ENCODE peak calls at places on chromosomes 11 and 22, in eight cellular contexts. S is breast epithelium; U is HCT116; Y is heart right ventricle; L is PC-3; M is CD8-positive, alpha-beta T cell; R is IMR-90; J is tibial nerve. Z is an unnamed sample. For H3K4me1 and H3K36me3, the result is how much of the 10 kb centered on the place peaks cover.

GRCh38 chr11:118375980-118376379 is 16.6 kb downstream of the UBE4A start:
- DNase-seq in S (no peak), U (no peak), Y (no peak), L (no peak), M (no peak), R (no peak), J (no peak), Z (no peak)

GRCh38 chr11:110176366-110177056 is 83.3 kb downstream of the ZC3H12C start:
- DNase-seq in S (no peak), U (no peak), Y (no peak), L (peak), M (no peak), R (peak), J (no peak), Z (no peak)

GRCh38 chr22:42906605-42907338 is 49.7 kb upstream of the ARFGAP3 start:
- DNase-seq in S (no peak), U (no peak), Y (peak), L (no peak), M (no peak), R (peak), J (peak), Z (no peak)

GRCh38 chr11:76620471-76620870 is 50.1 kb downstream of the LRRC32 start:
- DNase-seq in S (no peak), U (no peak), Y (no peak), L (peak), M (no peak), R (peak), J (no peak), Z (no peak)

GRCh38 chr22:50169774-50170341 is 673 bp upstream of the PANX2 start:
- DNase-seq in S (no peak), U (no peak), Y (no peak), L (peak), M (no peak), R (no peak), J (no peak), Z (no peak)

GRCh38 chr22:19965771-19966709 is 24.4 kb upstream of the TXNRD2 start:
- DNase-seq in S (no peak), U (no peak), Y (no peak), L (no peak), M (no peak), R (no peak), J (no peak), Z (peak)

GRCh38 chr11:68948496-68948895 is 32.3 kb downstream of the MRGPRD start:
- DNase-seq in S (no peak), U (no peak), Y (no peak), L (no peak), M (no peak), R (peak), J (no peak), Z (no peak)

GRCh38 chr11:57905439-57905838 is 118.2 kb upstream of the OR9Q1 start:
- DNase-seq in S (no peak), U (no peak), Y (no peak), L (no peak), M (no peak), R (no peak), J (no peak), Z (no peak)

GRCh38 chr11:4203603-4204360 is 109.2 kb downstream of the RRM1 start:
- DNase-seq in S (no peak), U (no peak), Y (no peak), L (no peak), M (no peak), R (no peak), J (no peak), Z (no peak)

GRCh38 chr11:75345455-75346224 is 5.8 kb downstream of the ARRB1 start:
- DNase-seq in S (no peak), U (no peak), Y (no peak), L (no peak), M (no peak), R (no peak), J (no peak), Z (no peak)

GRCh38 chr11:31922450-31922849 is 111.3 kb upstream of the PAX6 start:
- DNase-seq in S (no peak), U (no peak), Y (no peak), L (no peak), M (no peak), R (no peak), J (no peak), Z (no peak)

GRCh38 chr22:35064664-35065063 is 1.3 kb upstream of the ISX start:
- DNase-seq in S (no peak), U (no peak), Y (no peak), L (peak), M (no peak), R (no peak), J (no peak), Z (peak)

GRCh38 chr11:128575956-128576340 is 11.4 kb downstream of the ETS1 start:
- DNase-seq in S (no peak), U (no peak), Y (no peak), L (no peak), M (no peak), R (peak), J (no peak), Z (no peak)

GRCh38 chr22:20788627-20789344 is 14.9 kb downstream of the SERPIND1 start:
- DNase-seq in S (no peak), U (no peak), Y (no peak), L (no peak), M (no peak), R (no peak), J (no peak), Z (no peak)

GRCh38 chr11:71237853-71238252 is 14.5 kb downstream of the SHANK2 start:
- DNase-seq in S (no peak), U (no peak), Y (no peak), L (no peak), M (no peak), R (no peak), J (no peak), Z (no peak)

GRCh38 chr11:44765026-44765595 is 38.3 kb downstream of the TSPAN18 start:
- DNase-seq in S (no peak), U (no peak), Y (no peak), L (no peak), M (no peak), R (no peak), J (no peak), Z (peak)

GRCh38 chr11:22808559-22809197 is 20.9 kb downstream of the SVIP start:
- DNase-seq in S (no peak), U (no peak), Y (no peak), L (no peak), M (no peak), R (no peak), J (no peak), Z (no peak)

GRCh38 chr11:35387341-35387982 is 31.9 kb downstream of the SLC1A2 start:
- DNase-seq in S (no peak), U (no peak), Y (no peak), L (peak), M (no peak), R (peak), J (no peak), Z (no peak)

GRCh38 chr11:60367009-60367408 is 11.3 kb upstream of the MS4A7 start:
- DNase-seq in S (no peak), U (no peak), Y (no peak), L (no peak), M (no peak), R (no peak), J (no peak), Z (no peak)

GRCh38 chr22:29861672-29862297 is 21.2 kb upstream of the MTMR3 start:
- DNase-seq in S (no peak), U (no peak), Y (no peak), L (no peak), M (no peak), R (no peak), J (no peak), Z (no peak)

GRCh38 chr11:45096636-45097035 is 49.8 kb upstream of the PRDM11 start:
- DNase-seq in S (peak), U (no peak), Y (no peak), L (no peak), M (no peak), R (no peak), J (no peak), Z (no peak)

GRCh38 chr11:132982769-132983168 is 549.5 kb downstream of the OPCML start:
- DNase-seq in S (no peak), U (no peak), Y (no peak), L (no peak), M (no peak), R (no peak), J (no peak), Z (no peak)

GRCh38 chr11:12986194-12986898 is 22.8 kb upstream of the RASSF10 start:
- DNase-seq in S (no peak), U (no peak), Y (no peak), L (no peak), M (no peak), R (no peak), J (no peak), Z (no peak)

GRCh38 chr11:131859811-131860210 is 489.4 kb downstream of the NTM start:
- DNase-seq in S (no peak), U (no peak), Y (no peak), L (no peak), M (no peak), R (peak), J (no peak), Z (no peak)

GRCh38 chr22:46013460-46014416 is 36.8 kb upstream of the WNT7B start:
- DNase-seq in S (peak), U (peak), Y (peak), L (peak), M (peak), R (peak), J (peak), Z (peak)

GRCh38 chr22:46455453-46455852 is 82.0 kb downstream of the CELSR1 start:
- DNase-seq in S (no peak), U (no peak), Y (no peak), L (no peak), M (no peak), R (no peak), J (no peak), Z (no peak)

GRCh38 chr22:19120829-19121630 is 1.2 kb downstream of the DGCR2 start:
- DNase-seq in S (peak), U (peak), Y (no peak), L (peak), M (no peak), R (peak), J (no peak), Z (peak)

GRCh38 chr11:24762076-24762475 is 265.2 kb downstream of the LUZP2 start:
- DNase-seq in S (no peak), U (no peak), Y (no peak), L (peak), M (no peak), R (no peak), J (no peak), Z (no peak)

GRCh38 chr11:64074239-64074638 is 38.5 kb downstream of the FLRT1 start:
- DNase-seq in S (no peak), U (no peak), Y (no peak), L (no peak), M (no peak), R (no peak), J (no peak), Z (no peak)

GRCh38 chr11:6225896-6226295 is 8.5 kb downstream of the FHIP1B start:
- DNase-seq in S (no peak), U (no peak), Y (no peak), L (no peak), M (no peak), R (no peak), J (no peak), Z (no peak)

GRCh38 chr11:45045692-45046471 is 95.2 kb upstream of the TP53I11 start:
- DNase-seq in S (peak), U (peak), Y (peak), L (peak), M (no peak), R (peak), J (peak), Z (no peak)

GRCh38 chr11:94154095-94154856 is 25.6 kb downstream of the PANX1 start:
- DNase-seq in S (no peak), U (no peak), Y (no peak), L (no peak), M (no peak), R (peak), J (no peak), Z (no peak)
- H3K4me1 ChIP-seq in S (under half), U (under half), Y (half or more), L (under half), M (under half), R (under half), J (under half), Z (under half)

GRCh38 chr22:37226087-37226486 is 13.8 kb upstream of the SSTR3 start:
- DNase-seq in S (no peak), U (no peak), Y (no peak), L (no peak), M (no peak), R (no peak), J (no peak), Z (no peak)

GRCh38 chr22:37224757-37225420 is 12.6 kb upstream of the SSTR3 start:
- DNase-seq in S (no peak), U (no peak), Y (no peak), L (no peak), M (no peak), R (no peak), J (no peak), Z (no peak)

GRCh38 chr22:37226514-37226913 is 14.2 kb upstream of the SSTR3 start:
- DNase-seq in S (no peak), U (no peak), Y (no peak), L (no peak), M (no peak), R (no peak), J (no peak), Z (no peak)

GRCh38 chr22:37223965-37224551 is 11.8 kb upstream of the SSTR3 start:
- DNase-seq in S (no peak), U (no peak), Y (no peak), L (no peak), M (no peak), R (no peak), J (no peak), Z (no peak)

DNA sequence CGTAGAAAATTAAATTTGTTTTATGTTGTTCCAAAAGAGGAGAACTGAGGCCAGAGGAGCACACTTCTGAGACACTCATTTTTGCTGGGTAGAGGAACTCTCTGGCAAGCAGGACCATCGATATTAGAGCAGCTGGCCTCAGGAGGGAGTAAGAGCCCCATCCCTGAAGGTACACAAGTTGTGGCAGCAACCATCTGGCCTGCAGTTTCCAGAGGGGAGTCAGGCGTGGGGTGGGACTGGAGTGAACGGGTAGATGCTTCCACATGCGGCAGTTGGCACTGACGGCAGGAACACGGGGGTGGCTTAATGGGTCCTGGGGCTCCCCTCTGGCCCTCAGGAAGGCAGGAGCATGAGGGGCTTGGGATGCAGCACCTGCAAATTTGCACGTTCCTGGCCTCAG is 13.2 kb upstream of the SSTR3 start:
- DNase-seq in S (no peak), U (no peak), Y (no peak), L (no peak), M (no peak), R (no peak), J (no peak), Z (peak)
- TF ChIP-seq CTCF in S (no peak), U (peak), Y (no peak), L (peak), M (no peak), R (no peak), J (no peak), Z (peak)

GRCh38 chr22:17823964-17824363 is 49.7 kb upstream of the BID start:
- DNase-seq in S (no peak), U (no peak), Y (no peak), L (no peak), M (no peak), R (no peak), J (no peak), Z (no peak)

GRCh38 chr22:17823226-17823625 is 49.0 kb upstream of the BID start:
- DNase-seq in S (no peak), U (no peak), Y (no peak), L (no peak), M (no peak), R (no peak), J (no peak), Z (no peak)

GRCh38 chr22:17822087-17822486 is 47.8 kb upstream of the BID start:
- DNase-seq in S (no peak), U (no peak), Y (no peak), L (no peak), M (no peak), R (no peak), J (no peak), Z (no peak)

GRCh38 chr22:17826151-17826550 is 51.9 kb upstream of the BID start:
- DNase-seq in S (no peak), U (no peak), Y (no peak), L (no peak), M (no peak), R (no peak), J (no peak), Z (no peak)

DNA sequence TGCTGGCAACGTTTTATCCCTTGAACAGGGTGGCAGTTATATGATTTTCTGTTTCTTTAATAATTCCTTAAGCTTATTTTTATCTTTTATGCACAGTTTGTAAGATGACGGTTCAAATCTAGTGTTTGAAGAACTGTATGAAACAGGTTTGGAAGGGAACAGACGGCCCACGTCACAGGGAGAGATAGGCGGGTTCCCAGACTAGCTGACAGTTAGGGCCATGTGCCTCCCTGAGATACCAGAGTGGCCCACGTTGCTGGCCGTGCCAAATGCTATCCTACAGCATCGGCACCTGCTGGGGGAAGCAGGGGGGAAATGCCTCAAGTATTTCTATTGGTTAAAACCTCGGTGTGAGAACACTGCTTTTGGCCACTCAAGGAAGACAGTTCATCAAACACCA is 50.2 kb upstream of the BID start:
- DNase-seq in S (no peak), U (no peak), Y (no peak), L (no peak), M (no peak), R (no peak), J (no peak), Z (no peak)
- H3K36me3 ChIP-seq in S (under half), U (under half), Y (half or more), L (under half), M (under half), R (under half), J (under half), Z (under half)

GRCh38 chr22:31448382-31448781 is 41.3 kb downstream of the EIF4ENIF1 start:
- DNase-seq in S (no peak), U (no peak), Y (no peak), L (no peak), M (no peak), R (no peak), J (no peak), Z (no peak)
- H3K4me1 ChIP-seq in S (under half), U (under half), Y (under half), L (under half), M (under half), R (under half), J (under half), Z (under half)

DNA sequence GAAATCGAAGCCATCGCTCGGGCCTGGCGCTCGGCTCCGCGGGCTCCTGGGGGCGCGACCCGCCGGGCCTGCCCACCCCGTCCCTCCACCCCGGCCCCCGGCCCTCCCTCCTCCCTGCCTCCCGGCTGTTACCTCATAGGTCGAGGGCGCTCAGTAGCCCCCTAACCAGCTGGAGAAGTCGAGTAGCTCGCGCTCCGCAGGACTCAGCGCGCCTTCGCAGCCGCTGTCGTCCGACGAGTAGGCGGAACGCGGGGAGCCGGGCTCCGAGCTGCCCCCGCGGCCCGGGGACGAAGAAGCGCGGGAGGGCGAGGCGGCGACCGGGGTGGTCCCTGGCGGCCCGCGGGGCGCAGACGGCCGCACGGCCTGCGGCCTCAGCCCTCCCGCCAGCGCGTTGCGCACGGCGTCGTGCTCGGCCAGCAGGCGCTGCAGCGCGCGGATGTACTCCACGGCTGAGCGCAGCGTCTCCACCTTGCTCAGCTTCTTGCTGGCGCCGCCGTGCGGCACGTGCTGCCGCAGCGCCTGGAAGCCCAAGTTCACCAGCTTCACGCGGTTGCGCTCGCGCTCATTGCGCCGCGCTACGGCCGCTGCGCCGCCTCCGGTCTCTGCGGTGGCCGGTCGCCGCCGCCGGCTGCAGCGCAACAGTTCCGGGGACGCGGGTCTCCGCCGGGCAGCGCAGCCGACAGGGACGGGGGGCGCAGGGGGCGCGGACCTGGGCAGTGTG is 627 bp downstream of the ASCL2 start:
- DNase-seq in S (peak), U (no peak), Y (peak), L (peak), M (no peak), R (peak), J (no peak), Z (peak)
- TF ChIP-seq CTCF in S (no peak), U (no peak), Y (no peak), L (no peak), M (no peak), R (no peak), J (peak), Z (no peak)

DNA sequence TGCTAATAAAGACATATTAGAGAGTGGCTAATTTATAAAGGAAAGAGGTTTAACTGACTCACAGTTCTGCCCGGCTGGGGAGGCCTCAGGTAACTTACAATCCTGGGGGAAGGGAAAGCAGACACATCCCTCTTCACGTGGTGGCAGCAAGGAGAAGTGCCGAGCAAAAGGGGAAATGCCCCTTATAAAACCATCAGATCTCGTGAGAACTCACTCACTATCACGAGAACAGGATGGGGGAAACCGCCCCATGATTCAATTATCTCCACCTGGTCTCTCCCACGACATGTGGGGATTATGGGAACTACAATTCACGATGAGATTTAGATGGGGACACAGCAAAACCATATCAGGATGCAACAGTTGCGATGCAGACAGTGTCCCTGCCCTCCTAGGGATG is 255.4 kb downstream of the MN1 start:
- DNase-seq in S (no peak), U (no peak), Y (no peak), L (no peak), M (no peak), R (no peak), J (no peak), Z (no peak)
- H3K36me3 ChIP-seq in S (under half), U (under half), Y (under half), L (under half), M (under half), R (under half), J (under half), Z (under half)

DNA sequence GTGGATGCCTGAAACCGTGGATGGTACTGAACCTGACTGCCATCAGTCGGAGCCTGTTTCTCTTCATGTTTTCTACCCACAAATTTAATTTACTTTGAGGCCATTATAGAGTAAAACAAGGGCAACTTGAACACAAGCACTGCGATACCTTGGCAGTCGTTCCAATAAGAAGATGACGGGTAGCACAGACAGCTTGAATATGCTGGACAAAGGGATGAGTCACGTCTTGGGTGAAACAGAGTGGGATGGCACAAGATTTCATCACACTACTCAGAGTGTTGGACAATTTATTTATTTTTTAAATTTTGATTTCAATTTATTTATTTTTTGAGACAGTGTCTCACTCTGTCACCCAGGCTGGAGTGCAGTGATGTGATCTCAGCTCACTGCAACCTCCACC is 5.7 kb downstream of the DIXDC1 start:
- DNase-seq in S (no peak), U (no peak), Y (no peak), L (no peak), M (no peak), R (peak), J (no peak), Z (no peak)
- H3K4me1 ChIP-seq in S (under half), U (under half), Y (half or more), L (under half), M (under half), R (under half), J (under half), Z (under half)